ENCODE peak calls at places on chromosomes 11 and 22, in five cellular contexts. A, Q, D, O and L are unnamed samples.

GRCh38 chr11:84871116-84871515 is 756.0 kb downstream of the DLG2 start:
- DNase-seq in A (no peak), Q (no peak), D (no peak), O (no peak), L (no peak)

GRCh38 chr11:19844806-19845205 is 132.2 kb downstream of the NAV2 start:
- DNase-seq in A (peak; percentile 32), Q (no peak), D (no peak), O (no peak), L (no peak)

GRCh38 chr11:64545605-64546004 is 45.4 kb upstream of the SLC22A12 start:
- DNase-seq in A (peak; percentile 81), Q (no peak), D (no peak), O (no peak), L (no peak)

GRCh38 chr11:112355726-112356125 is 95.1 kb upstream of the PLET1 start:
- DNase-seq in A (peak; percentile 32), Q (no peak), D (peak; percentile 92), O (peak; percentile 67), L (no peak)

GRCh38 chr11:7672960-7673723 is at the start of gene CYB5R2:
- DNase-seq in A (peak; percentile 53), Q (no peak), D (no peak), O (peak; percentile 67), L (no peak)

GRCh38 chr11:15714641-15715399 is 600.1 kb downstream of the INSC start:
- DNase-seq in A (no peak), Q (no peak), D (no peak), O (no peak), L (no peak)

GRCh38 chr11:5605849-5606248 is 9.4 kb downstream of the TRIM6 start:
- DNase-seq in A (peak; percentile 92), Q (no peak), D (no peak), O (no peak), L (peak; percentile 4)

GRCh38 chr11:104484784-104485554 is 321.0 kb upstream of the PDGFD start:
- DNase-seq in A (no peak), Q (no peak), D (no peak), O (no peak), L (no peak)

GRCh38 chr11:61270354-61271070 is 24.6 kb downstream of the VWCE start:
- DNase-seq in A (peak; percentile 83), Q (no peak), D (no peak), O (no peak), L (no peak)

GRCh38 chr11:70612459-70613141 is 214.3 kb downstream of the CTTN start:
- DNase-seq in A (no peak), Q (no peak), D (no peak), O (no peak), L (no peak)

GRCh38 chr11:68148071-68148805 is 27.1 kb upstream of the CHKA start:
- DNase-seq in A (no peak), Q (no peak), D (no peak), O (no peak), L (no peak)

GRCh38 chr22:31935961-31936635 is 8.2 kb upstream of the YWHAH start:
- DNase-seq in A (no peak), Q (no peak), D (no peak), O (peak; percentile 85), L (no peak)

GRCh38 chr22:19745155-19746133 is 15.1 kb upstream of the TBX1 start:
- DNase-seq in A (no peak), Q (no peak), D (no peak), O (no peak), L (no peak)